ENCODE peak calls at places on chromosomes 7 and 10, in five cellular contexts. B, X, Z, Y and K are unnamed samples.

GRCh38 chr10:97879241-97879640 is 29.6 kb downstream of the GOLGA7B start:
- DNase-seq in B (no peak), X (no peak), Z (no peak), Y (no peak), K (no peak)

GRCh38 chr10:50395279-50395678 is 144.0 kb upstream of the ASAH2 start:
- DNase-seq in B (peak), X (no peak), Z (no peak), Y (no peak), K (peak)

GRCh38 chr10:76282122-76283030 is 851.0 kb downstream of the LRMDA start:
- DNase-seq in B (peak), X (no peak), Z (no peak), Y (no peak), K (no peak)

GRCh38 chr10:16950686-16951681 is 133.8 kb upstream of the RSU1 start:
- DNase-seq in B (peak), X (peak), Z (no peak), Y (peak), K (no peak)

GRCh38 chr7:111990597-111990996 is 215.6 kb downstream of the DOCK4 start:
- DNase-seq in B (no peak), X (no peak), Z (no peak), Y (no peak), K (no peak)

GRCh38 chr7:28686418-28686800 is 271.7 kb downstream of the TRIL start:
- DNase-seq in B (peak), X (peak), Z (no peak), Y (peak), K (no peak)

GRCh38 chr10:60646966-60647796 is 131.1 kb upstream of the CDK1 start:
- DNase-seq in B (peak), X (no peak), Z (no peak), Y (peak), K (no peak)

GRCh38 chr7:48610705-48611104 is 313.6 kb upstream of the CDC14C start:
- DNase-seq in B (no peak), X (no peak), Z (no peak), Y (no peak), K (no peak)

GRCh38 chr10:99996934-99997648 is 12.7 kb downstream of the DNMBP start:
- DNase-seq in B (no peak), X (no peak), Z (no peak), Y (no peak), K (no peak)

GRCh38 chr10:131732631-131733127 is 168.1 kb upstream of the PPP2R2D start:
- DNase-seq in B (no peak), X (no peak), Z (no peak), Y (no peak), K (no peak)
- TF ChIP-seq CTCF in B (no peak), X (no peak), Z (no peak), Y (no peak), K (no peak)

DNA sequence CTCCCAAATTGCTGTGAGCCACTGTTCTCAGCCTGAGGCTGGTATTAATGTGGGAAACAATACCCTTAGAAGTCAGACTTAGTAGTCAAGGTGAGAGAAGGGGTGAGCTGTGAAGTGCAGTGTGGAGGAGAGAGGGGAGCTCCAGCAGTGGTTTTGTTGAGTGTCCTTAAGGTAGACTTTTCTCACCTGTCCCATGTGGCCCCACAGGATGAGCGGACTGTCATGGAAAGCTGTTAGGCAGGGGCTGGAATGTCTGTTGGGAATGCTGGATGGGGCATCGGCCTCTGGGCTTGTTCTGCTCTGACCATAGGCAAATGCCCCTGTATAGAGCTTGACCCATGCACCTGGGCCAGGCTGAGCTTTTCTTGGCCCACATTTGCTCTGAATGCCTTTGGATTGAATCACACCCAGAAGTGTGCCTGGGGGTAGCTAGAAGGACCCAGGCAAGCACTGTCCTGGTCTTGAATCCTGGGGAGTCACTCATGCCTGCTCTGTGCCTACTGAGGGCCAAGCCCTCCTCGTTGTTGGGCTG is 36.3 kb upstream of the SH2D4B start:
- DNase-seq in B (peak), X (no peak), Z (no peak), Y (no peak), K (no peak)
- TF ChIP-seq CTCF in B (no peak), X (no peak), Z (no peak), Y (no peak), K (no peak)

GRCh38 chr7:7757576-7757975 is 39.2 kb upstream of the RPA3 start:
- DNase-seq in B (no peak), X (no peak), Z (no peak), Y (no peak), K (no peak)

GRCh38 chr7:7765422-7765821 is 47.0 kb upstream of the RPA3 start:
- DNase-seq in B (no peak), X (no peak), Z (no peak), Y (no peak), K (no peak)

GRCh38 chr7:7764515-7765138 is 46.2 kb upstream of the RPA3 start:
- DNase-seq in B (no peak), X (no peak), Z (no peak), Y (no peak), K (no peak)

GRCh38 chr7:7761974-7762769 is 43.8 kb upstream of the RPA3 start:
- DNase-seq in B (peak), X (no peak), Z (no peak), Y (no peak), K (no peak)

DNA sequence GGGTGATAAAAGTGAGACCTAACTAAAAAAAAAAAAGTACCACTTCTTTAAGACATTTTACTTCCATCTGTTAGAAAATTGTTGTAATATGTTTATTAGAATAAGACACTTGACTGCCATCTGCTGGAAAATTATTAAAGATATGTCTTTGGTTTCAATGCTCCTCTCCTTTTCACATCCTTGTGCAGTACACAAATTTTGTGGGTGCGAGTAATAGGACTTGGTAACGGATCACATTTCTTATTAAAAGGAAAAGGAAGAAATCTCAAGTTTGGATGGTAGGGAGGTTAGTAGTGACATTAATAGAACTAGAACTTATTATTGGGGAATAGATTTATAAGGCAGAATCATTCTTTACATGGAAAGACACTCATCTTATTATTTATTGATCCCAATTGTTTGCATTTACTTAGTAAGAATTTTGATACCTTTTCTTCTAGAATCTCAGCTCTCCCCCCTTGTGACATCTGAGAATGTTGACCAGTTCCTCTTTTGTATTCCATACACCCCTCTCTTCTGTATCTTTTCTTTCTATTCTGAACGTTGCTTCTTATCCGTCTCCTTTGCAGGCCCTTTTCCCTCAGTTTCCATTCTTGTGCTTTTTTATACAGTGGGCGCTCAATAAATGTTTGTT is 43.0 kb upstream of the RPA3 start:
- DNase-seq in B (peak), X (no peak), Z (no peak), Y (no peak), K (no peak)
- TF ChIP-seq CTCF in B (peak), X (no peak), Z (peak), Y (peak), K (peak)

DNA sequence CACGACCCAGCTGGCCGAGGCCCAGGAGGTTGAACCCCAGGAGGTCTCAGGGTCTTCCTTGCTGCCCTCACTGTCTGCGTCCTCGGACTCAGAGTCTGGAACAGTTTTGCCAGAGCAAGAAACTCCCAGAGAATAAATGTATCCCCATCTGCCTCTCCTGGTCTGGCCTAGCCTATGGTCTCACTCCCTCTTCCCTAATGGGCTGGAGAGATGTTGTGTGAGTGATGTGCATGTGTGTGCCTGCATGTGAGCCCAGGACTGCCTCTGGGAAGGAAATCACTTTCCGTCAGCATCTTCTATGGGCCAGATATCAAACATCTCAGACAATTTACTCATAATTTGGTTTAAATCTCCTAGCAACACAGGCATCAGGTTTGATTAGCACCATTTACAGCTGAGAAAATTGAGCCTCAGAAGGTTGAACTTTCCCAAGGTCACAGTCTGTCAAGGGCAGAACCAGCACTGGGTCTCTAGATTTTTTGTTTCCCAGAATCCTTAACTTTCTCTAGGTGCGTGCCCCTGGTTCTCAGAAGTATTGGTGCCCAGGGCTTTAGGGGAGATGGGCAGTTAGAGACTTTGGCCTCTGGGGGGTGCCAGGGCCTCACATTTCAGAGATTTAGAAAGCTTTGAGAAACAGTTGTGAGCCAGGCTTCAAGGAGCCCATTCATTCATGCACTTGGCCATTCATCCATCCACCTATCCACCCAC is 4.9 kb downstream of the TMEM270 start:
- DNase-seq in B (peak), X (peak), Z (no peak), Y (no peak), K (no peak)
- TF ChIP-seq CTCF in B (peak), X (peak), Z (peak), Y (peak), K (peak)

DNA sequence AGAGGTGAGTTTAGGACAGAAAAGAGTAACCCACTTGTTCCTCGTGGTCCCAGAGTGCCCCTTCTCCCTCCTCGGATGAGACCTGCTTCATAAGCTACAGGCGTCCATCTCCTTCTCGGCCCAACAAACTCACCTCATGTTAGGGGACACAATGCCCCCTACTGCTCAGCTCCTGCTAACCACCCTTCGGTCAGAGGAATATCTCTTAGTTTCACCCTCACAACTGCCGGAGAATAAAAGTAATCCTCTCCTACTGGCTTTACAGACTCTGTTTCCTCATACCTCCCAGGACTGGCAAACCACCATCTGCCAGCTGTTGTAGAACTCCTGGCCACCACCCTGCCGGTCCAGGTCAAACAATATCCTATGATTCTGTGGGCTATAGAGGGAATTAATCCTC is 3.2 kb downstream of the AKR1B15 start:
- DNase-seq in B (no peak), X (peak), Z (no peak), Y (no peak), K (no peak)
- TF ChIP-seq CTCF in B (no peak), X (no peak), Z (no peak), Y (peak), K (no peak)

GRCh38 chr10:15083674-15084501 is 4.7 kb downstream of the ACBD7 start:
- DNase-seq in B (no peak), X (no peak), Z (no peak), Y (no peak), K (no peak)

GRCh38 chr10:15088428-15089261 is at the start of gene ACBD7:
- DNase-seq in B (peak), X (peak), Z (peak), Y (peak), K (peak)

DNA sequence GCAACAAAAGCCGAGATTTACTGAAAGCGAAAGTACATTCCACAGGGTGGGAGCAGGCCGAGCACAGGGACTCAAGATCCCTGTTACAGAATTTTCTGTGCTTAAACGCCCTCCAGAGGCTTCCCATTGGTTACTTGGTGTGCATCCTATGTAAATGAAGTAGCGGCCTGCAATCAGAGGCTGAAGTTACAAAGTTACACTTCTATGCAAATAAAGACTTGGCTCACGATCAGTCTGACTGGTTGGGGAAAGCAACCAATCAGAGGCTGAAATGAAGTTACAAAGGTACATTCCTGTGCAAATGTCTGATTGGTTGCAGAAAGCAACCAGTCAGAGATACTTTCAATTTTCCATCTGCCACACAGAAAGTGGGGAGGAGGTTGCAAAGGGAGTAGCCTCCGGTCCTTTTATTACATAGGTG is 4.1 kb downstream of the ACBD7 start:
- DNase-seq in B (peak), X (peak), Z (no peak), Y (no peak), K (peak)
- TF ChIP-seq CTCF in B (no peak), X (no peak), Z (no peak), Y (no peak), K (no peak)